ENCODE peak calls at places on chromosomes 4 and X, in nine cellular contexts. A is adrenal gland, F is transverse colon, D is tibial nerve, Y is IMR-90, N is sigmoid colon, K is HCT116, I is prostate gland, T is ovary. X is an unnamed sample.

GRCh38 chr4:97235516-97235915 is 907.8 kb downstream of the STPG2 start:
- DNase-seq in F (no peak), Y (no peak), K (no peak), A (no peak), N (no peak), I (no peak), D (no peak), T (no peak), X (no peak)

GRCh38 chrX:19549838-19550237 is 34.5 kb upstream of the MAP3K15 start:
- DNase-seq in K (no peak), T (no peak), I (no peak), N (no peak), D (no peak), F (no peak), Y (no peak), A (no peak), X (no peak)

GRCh38 chr4:44553143-44553542 is 98.3 kb downstream of the YIPF7 start:
- DNase-seq in D (no peak), F (no peak), T (no peak), N (no peak), I (no peak), K (no peak), A (no peak), Y (no peak), X (no peak)

GRCh38 chr4:140736669-140737343 is 19.4 kb downstream of the TBC1D9 start:
- DNase-seq in Y (peak), I (no peak), A (no peak), T (no peak), F (no peak), D (no peak), K (no peak), N (no peak), X (no peak)

GRCh38 chrX:134599173-134599914 is 58.9 kb downstream of the PLAC1 start:
- DNase-seq in F (no peak), T (no peak), K (no peak), A (no peak), I (no peak), N (peak), D (peak), Y (peak), X (no peak)

GRCh38 chr4:144363890-144364289 is 223.4 kb upstream of the GYPA start:
- DNase-seq in F (no peak), D (no peak), N (no peak), K (no peak), A (no peak), T (no peak), Y (no peak), I (no peak), X (no peak)

GRCh38 chr4:8428288-8429097 is 12.0 kb downstream of the ACOX3 start:
- DNase-seq in Y (peak), D (peak), A (peak), I (peak), T (peak), F (peak), N (peak), K (peak), X (peak)

GRCh38 chr4:105453550-105454201 is 20.2 kb downstream of the PPA2 start:
- DNase-seq in D (no peak), K (no peak), T (no peak), F (no peak), A (no peak), Y (no peak), N (no peak), I (no peak), X (no peak)

GRCh38 chr4:156553659-156554058 is 417.9 kb downstream of the PDGFC start:
- DNase-seq in Y (no peak), N (no peak), A (no peak), F (no peak), D (no peak), T (no peak), I (no peak), K (no peak), X (no peak)

GRCh38 chrX:136259543-136259942 is 8.3 kb upstream of the MAP7D3 start:
- DNase-seq in I (no peak), F (no peak), N (no peak), A (no peak), K (no peak), Y (peak), T (no peak), D (no peak), X (no peak)

GRCh38 chr4:149707862-149708261 is 107.8 kb downstream of the IQCM start:
- DNase-seq in I (no peak), T (no peak), F (no peak), N (no peak), A (no peak), K (no peak), Y (no peak), D (no peak), X (no peak)

GRCh38 chr4:87977521-87978278 is 2.2 kb downstream of the SPP1 start:
- DNase-seq in F (no peak), N (no peak), A (no peak), T (no peak), Y (no peak), D (no peak), K (no peak), I (no peak), X (no peak)

GRCh38 chr4:108683479-108683878 is 33.1 kb downstream of the OSTC start:
- DNase-seq in F (no peak), A (no peak), T (no peak), I (no peak), N (no peak), D (no peak), Y (peak), K (peak), X (no peak)

GRCh38 chrX:131262200-131262599 is 26.9 kb downstream of the IGSF1 start:
- DNase-seq in N (no peak), D (no peak), T (no peak), Y (no peak), K (no peak), I (no peak), A (no peak), F (no peak), X (peak)

GRCh38 chrX:46325312-46325877 is 219.8 kb downstream of the ZNF674 start:
- DNase-seq in Y (peak), D (no peak), N (no peak), F (no peak), T (no peak), A (no peak), K (peak), I (no peak), X (peak)

GRCh38 chrX:143462696-143463095 is 54.6 kb downstream of the SPANXN3 start:
- DNase-seq in I (no peak), N (no peak), D (no peak), A (no peak), Y (no peak), F (no peak), T (no peak), K (no peak), X (no peak)

GRCh38 chr4:89753601-89754066 is 83.3 kb downstream of the SNCA start:
- DNase-seq in N (no peak), A (no peak), F (no peak), I (peak), K (peak), D (no peak), T (no peak), Y (peak), X (no peak)

GRCh38 chr4:26073886-26074560 is 160.0 kb downstream of the SMIM20 start:
- DNase-seq in K (no peak), F (no peak), Y (no peak), N (no peak), A (no peak), D (no peak), I (no peak), T (no peak), X (no peak)
- TF ChIP-seq POLR2A in K (no peak), F (no peak), Y (no peak), N (no peak), A (no peak), D (no peak), I (no peak), T (no peak), X (no peak)

DNA sequence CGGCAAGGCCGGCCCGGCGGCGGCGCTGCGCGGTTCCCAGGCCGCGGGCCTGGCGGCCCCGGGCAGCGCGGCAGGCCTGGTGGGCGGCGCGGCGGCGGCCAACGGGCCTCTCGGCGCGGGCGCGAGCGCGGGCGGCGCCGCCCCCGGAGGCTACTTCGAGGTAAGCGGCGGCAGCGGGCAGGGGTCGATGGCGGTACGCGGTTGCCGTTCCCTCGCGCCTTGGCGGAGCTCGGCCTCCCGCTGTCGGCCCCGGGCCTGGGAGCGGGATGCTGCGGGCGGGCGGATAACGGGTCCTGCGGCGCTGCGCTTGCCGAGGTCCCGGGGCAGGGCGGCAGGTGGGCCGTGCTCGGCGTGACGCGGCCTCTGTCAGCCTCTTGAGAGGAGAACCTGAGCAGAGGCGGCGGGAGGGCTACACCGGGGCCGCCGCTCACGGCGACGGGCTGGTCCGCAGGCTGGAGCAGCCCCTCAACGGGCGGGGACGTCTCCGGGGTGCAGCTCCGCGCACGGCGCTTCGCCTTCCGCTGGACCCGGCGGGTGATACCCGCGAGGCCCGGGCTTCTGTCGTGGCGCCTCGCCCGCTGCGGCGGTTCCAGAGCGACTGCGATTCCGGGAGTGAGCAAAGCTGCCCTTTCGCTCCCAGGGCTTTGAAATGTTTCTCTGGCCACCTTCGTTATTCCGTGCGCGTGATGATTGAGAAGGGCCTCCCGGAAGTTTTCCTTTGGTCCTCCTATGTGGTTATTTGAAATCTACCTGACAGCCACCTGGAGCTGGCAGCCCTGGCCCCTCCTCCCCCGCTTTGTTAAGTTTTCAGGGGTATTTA is 774 bp downstream of the FAM193A start:
- DNase-seq in Y (peak), F (peak), N (peak), D (no peak), T (peak), K (no peak), A (peak), I (peak), X (peak)
- TF ChIP-seq POLR2A in Y (no peak), F (peak), N (no peak), D (no peak), T (no peak), K (no peak), A (peak), I (no peak), X (peak)

GRCh38 chr4:82901129-82901718 is 689 bp downstream of the THAP9 start:
- DNase-seq in A (no peak), K (no peak), F (no peak), T (no peak), I (no peak), D (no peak), Y (no peak), N (no peak), X (no peak)
- TF ChIP-seq POLR2A in A (peak), K (peak), F (no peak), T (no peak), I (no peak), D (no peak), Y (peak), N (no peak), X (no peak)

DNA sequence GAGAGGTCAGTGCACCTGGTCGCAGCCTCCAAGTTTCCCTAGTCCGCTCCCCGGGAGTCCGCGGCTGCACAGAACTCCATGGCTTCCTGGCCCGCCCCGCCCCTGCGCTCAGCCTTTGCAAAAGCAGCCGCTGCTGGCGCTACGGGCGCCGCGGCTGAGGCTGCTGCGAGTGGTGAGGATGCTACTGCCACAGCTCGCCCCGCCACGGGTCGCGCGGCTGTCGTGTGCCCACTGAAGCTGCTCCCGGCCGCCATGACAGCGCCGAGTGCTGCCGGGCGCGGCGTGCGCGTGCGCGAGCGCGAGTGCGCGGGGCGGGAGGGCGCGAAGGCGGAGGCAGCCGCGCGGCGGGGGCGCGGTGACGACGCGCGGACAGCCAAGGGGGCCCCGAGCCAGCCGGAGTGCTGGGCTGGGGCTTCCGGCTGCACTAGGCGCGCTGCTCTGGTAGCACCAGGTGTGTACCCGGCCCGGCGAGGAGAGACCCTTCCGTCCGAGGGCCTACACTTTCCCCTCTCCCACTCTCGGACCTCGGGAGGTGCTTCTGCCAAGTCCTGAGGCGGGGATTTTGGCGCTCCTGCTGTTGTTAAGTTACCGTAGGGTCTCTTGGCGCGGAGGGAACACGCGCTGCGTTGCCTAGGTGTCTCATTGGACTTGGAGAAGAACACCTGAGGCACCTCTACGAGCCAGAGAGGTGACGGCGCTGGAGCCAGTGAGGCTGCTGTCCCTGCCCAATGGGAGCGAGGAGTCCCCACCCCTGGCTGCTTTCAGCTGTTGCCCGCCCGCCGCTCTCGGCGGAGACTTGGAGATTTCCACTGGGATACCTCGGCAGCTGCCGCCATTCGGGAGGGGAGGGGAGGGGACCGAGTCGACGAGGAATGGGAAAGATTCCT is 617 bp upstream of the LRBA start:
- DNase-seq in K (peak), Y (peak), T (peak), F (peak), A (peak), I (peak), N (peak), D (peak), X (peak)
- TF ChIP-seq POLR2A in K (peak), Y (no peak), T (peak), F (peak), A (peak), I (no peak), N (peak), D (peak), X (peak)

GRCh38 chr4:76256032-76256431 is 4.5 kb downstream of the FAM47E start:
- DNase-seq in D (no peak), Y (no peak), I (no peak), A (no peak), T (no peak), K (no peak), N (no peak), F (no peak), X (no peak)
- TF ChIP-seq POLR2A in D (no peak), Y (no peak), I (no peak), A (no peak), T (no peak), K (no peak), N (no peak), F (no peak), X (no peak)

GRCh38 chrX:107736781-107737531 is 38.6 kb downstream of the TSC22D3 start:
- DNase-seq in N (no peak), Y (no peak), F (no peak), K (no peak), A (peak), T (no peak), D (no peak), I (no peak), X (peak)
- TF ChIP-seq POLR2A in N (no peak), Y (no peak), F (no peak), K (no peak), A (no peak), T (no peak), D (no peak), I (no peak), X (no peak)

GRCh38 chrX:132488819-132489255 is at the start of gene MBNL3:
- DNase-seq in T (no peak), Y (peak), F (peak), A (peak), N (peak), K (no peak), D (no peak), I (peak), X (peak)
- TF ChIP-seq POLR2A in T (no peak), Y (no peak), F (no peak), A (no peak), N (no peak), K (no peak), D (no peak), I (no peak), X (peak)

DNA sequence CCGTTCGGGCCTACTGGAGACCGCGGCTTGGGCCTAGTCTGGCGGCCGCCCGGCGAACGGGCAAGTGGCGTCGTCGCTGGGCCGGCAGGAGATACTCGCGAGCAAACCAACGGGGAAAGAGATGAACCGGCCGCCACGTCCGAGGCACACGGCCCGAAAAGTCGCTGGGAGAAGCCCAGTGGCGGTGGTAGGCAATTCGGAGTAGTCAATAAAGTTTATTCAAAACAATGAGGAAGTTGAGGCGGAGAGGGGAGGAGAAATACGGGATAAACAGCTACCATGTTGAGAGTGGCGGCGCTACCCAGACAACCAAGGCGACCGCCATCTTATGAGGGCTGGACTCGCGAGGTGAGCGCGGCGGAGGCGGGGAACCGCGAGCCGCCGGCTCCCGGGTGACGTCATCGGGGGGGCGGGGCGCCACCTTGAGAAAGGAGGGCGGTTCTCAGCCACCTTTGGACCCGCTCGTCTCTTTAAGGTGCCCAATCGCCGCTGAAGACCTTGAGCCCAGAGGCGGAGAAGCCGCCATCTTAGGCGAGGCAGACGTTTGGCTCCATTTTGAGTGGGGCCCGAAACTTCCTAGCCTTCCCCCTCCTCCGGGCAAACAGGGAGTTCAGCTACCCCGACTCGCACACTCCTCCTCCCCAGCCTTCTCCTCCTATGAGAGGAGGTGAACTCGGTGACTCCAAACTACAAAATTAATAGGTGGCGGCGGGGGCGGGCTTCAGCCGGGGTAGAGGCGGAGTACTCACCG is at the start of gene PHF8:
- DNase-seq in D (peak), N (peak), F (peak), T (peak), A (peak), I (peak), K (peak), Y (peak), X (peak)
- TF ChIP-seq POLR2A in D (peak), N (peak), F (peak), T (peak), A (peak), I (peak), K (no peak), Y (peak), X (no peak)

X was measured in body of pancreas.